ENCODE peak calls at places on chromosomes 1 and 21, in eight cellular contexts. G is heart right ventricle, I is mucosa of descending colon, T is AG09309, S is lower lobe of right lung, J is neural progenitor cell, L is H1, H is left ventricle myocardium inferior. U is an unnamed sample.

GRCh38 chr21:45286671-45287437 is 841 bp downstream of the POFUT2 start:
- DNase-seq in G (no peak), I (peak), T (no peak), S (peak), J (peak), L (peak), H (peak), U (no peak)

GRCh38 chr1:27643626-27644368 is 8.8 kb upstream of the FGR start:
- DNase-seq in G (no peak), I (peak), T (no peak), S (peak), J (peak), L (peak), H (peak), U (no peak)

GRCh38 chr1:168348146-168348709 is 67.6 kb downstream of the TBX19 start:
- DNase-seq in G (no peak), I (no peak), T (no peak), S (no peak), J (no peak), L (no peak), H (no peak), U (no peak)

GRCh38 chr1:168752171-168752570 is 23.2 kb upstream of the DPT start:
- DNase-seq in G (no peak), I (no peak), T (no peak), S (no peak), J (no peak), L (no peak), H (no peak), U (no peak)

GRCh38 chr21:38351961-38352521 is 95.2 kb downstream of the KCNJ15 start:
- DNase-seq in G (no peak), I (no peak), T (peak), S (no peak), J (no peak), L (no peak), H (no peak), U (peak)

GRCh38 chr1:156852414-156852874 is 6.5 kb downstream of the INSRR start:
- DNase-seq in G (peak), I (peak), T (no peak), S (no peak), J (no peak), L (no peak), H (peak), U (no peak)

GRCh38 chr1:40039757-40040510 is 595 bp upstream of the CAP1 start:
- DNase-seq in G (peak), I (peak), T (peak), S (peak), J (peak), L (peak), H (peak), U (no peak)

GRCh38 chr1:34970829-34971228 is 14.3 kb downstream of the TMEM35B start:
- DNase-seq in G (no peak), I (no peak), T (no peak), S (no peak), J (peak), L (no peak), H (no peak), U (no peak)

GRCh38 chr1:230800891-230801290 is 53.7 kb downstream of the CAPN9 start:
- DNase-seq in G (no peak), I (no peak), T (no peak), S (no peak), J (no peak), L (peak), H (no peak), U (no peak)

GRCh38 chr21:9737871-9738520 is 783.4 kb upstream of the TPTE start:
- DNase-seq in G (no peak), I (no peak), T (no peak), S (no peak), J (no peak), L (no peak), H (no peak), U (no peak)

GRCh38 chr1:30903343-30904034 is 5.1 kb downstream of the SDC3 start:
- DNase-seq in G (no peak), I (peak), T (no peak), S (peak), J (no peak), L (no peak), H (peak), U (no peak)

GRCh38 chr1:161505892-161506173 is 576 bp downstream of the FCGR2A start:
- DNase-seq in G (no peak), I (no peak), T (no peak), S (no peak), J (no peak), L (no peak), H (no peak), U (no peak)

GRCh38 chr1:51268675-51269033 is 32.6 kb downstream of the RNF11 start:
- DNase-seq in G (no peak), I (no peak), T (no peak), S (no peak), J (no peak), L (no peak), H (no peak), U (no peak)

GRCh38 chr1:40766017-40766416 is 17.6 kb upstream of the KCNQ4 start:
- DNase-seq in G (no peak), I (no peak), T (no peak), S (no peak), J (no peak), L (no peak), H (no peak), U (no peak)

GRCh38 chr1:209403921-209404320 is 179.6 kb upstream of the CAMK1G start:
- DNase-seq in G (no peak), I (no peak), T (no peak), S (no peak), J (no peak), L (no peak), H (no peak), U (no peak)

GRCh38 chr1:219773775-219774174 is 154.6 kb downstream of the SLC30A10 start:
- DNase-seq in G (no peak), I (no peak), T (no peak), S (no peak), J (no peak), L (no peak), H (no peak), U (no peak)

GRCh38 chr1:219774386-219774785 is 154.0 kb downstream of the SLC30A10 start:
- DNase-seq in G (no peak), I (no peak), T (no peak), S (no peak), J (no peak), L (no peak), H (no peak), U (no peak)

GRCh38 chr1:219773110-219773509 is 155.2 kb downstream of the SLC30A10 start:
- DNase-seq in G (no peak), I (no peak), T (no peak), S (no peak), J (no peak), L (no peak), H (no peak), U (no peak)

GRCh38 chr1:219771039-219771438 is 157.3 kb downstream of the SLC30A10 start:
- DNase-seq in G (no peak), I (no peak), T (peak), S (no peak), J (peak), L (no peak), H (no peak), U (peak)

GRCh38 chr1:219772265-219773036 is 155.9 kb downstream of the SLC30A10 start:
- DNase-seq in G (peak), I (no peak), T (no peak), S (no peak), J (no peak), L (no peak), H (peak), U (no peak)
- TF ChIP-seq CTCF in G (no peak), I (no peak), T (no peak), S (no peak), J (no peak), L (no peak), H (no peak), U (no peak)

DNA sequence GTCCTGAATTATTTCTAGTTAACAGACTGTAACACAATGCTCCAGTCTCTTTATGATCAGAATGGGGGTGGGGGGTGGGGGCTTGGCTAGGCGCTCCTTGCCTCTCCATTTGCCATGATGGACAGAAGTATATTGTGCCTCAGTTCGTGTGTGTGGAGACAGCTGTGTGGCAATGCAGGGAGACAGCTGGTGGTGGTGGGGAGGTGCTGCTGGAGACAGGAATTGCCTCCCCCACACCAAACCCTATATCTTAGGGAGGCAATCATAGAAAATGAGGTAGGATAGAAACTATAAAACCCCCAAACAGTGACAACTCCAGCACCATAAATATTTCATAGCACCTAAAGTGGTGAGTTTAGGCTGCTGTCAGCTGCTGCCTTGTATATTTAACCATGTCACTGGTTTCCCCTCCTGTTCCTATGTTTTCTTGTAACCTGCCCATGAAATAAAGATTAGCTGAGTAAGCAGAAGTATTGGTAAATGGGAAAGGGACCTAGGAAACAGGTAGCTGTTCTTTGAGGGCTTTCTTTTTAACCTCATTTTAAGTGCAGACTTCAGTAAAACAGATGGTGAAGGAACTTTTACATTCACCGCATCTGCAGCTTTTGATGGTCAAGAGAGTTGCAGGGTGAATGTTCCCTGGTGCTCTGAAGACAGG is 3.4 kb downstream of the PLXNA2 start:
- DNase-seq in G (no peak), I (no peak), T (no peak), S (no peak), J (no peak), L (no peak), H (no peak), U (no peak)
- H3K4me3 ChIP-seq in G (peak), I (no peak), T (no peak), S (peak), J (no peak), L (no peak), H (peak), U (no peak)

DNA sequence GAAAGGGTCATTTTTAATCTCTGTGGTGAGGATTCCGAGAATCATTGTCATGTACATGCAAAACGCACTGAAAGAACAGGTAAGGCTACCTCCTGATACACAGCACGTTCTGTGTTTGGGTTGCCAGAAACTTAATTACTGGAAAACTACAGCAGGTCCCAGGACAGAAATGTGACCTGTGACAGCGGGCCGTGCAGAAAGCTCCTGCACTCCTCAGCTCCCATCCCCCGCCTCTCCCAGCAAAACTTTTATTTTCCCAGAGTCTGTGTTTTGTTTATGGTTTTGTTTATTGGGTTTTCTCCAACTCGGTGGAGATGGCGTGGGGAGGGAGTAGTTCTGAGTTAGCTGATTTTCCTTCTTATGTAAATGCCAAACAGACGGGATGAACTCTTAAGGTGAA is 44.7 kb downstream of the SLC44A3 start:
- DNase-seq in G (no peak), I (no peak), T (no peak), S (no peak), J (peak), L (no peak), H (no peak), U (no peak)
- TF ChIP-seq CTCF in G (no peak), I (no peak), T (no peak), S (no peak), J (no peak), L (no peak), H (no peak), U (no peak)

DNA sequence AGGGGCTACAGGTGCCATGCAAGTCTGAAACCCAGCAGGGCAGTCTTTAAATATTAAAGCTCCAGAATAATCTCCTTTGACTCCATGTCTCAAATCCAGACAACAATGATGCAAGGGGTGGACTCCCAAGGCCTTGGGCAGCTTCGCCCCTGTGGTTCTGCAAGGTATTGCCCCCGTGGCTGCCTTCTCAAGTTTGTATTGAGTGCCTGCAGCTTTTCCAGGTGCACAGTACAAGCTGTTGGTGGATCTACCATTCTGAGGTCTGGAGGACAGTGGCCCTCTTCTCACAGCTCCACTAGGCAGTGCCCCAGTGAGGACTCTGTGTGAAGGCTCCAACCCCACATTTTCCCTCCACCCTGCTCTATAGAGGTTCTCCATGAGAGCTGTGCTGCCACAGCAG is 3.7 kb upstream of the MROH9 start:
- DNase-seq in G (no peak), I (no peak), T (no peak), S (no peak), J (no peak), L (no peak), H (no peak), U (no peak)
- H3K4me3 ChIP-seq in G (no peak), I (no peak), T (no peak), S (no peak), J (no peak), L (no peak), H (no peak), U (no peak)

U was measured in epithelial cell of proximal tubule.